ENCODE peak calls at places on chromosomes 1 and 21, in four cellular contexts. R is GM20000; E is HFFc6; Q is CD4-positive, alpha-beta T cell. T is an unnamed sample.
A peak's percentile ranks its signal among the peaks of the same experiment; 100 is the strongest.

GRCh38 chr21:37658994-37659458 is 257.2 kb downstream of the KCNJ6 start:
- DNase-seq in R (no peak), E (peak; percentile 87), Q (no peak), T (no peak)

GRCh38 chr1:238377280-238377919 is 486.7 kb upstream of the ZP4 start:
- DNase-seq in R (no peak), E (no peak), Q (no peak), T (no peak)

GRCh38 chr1:18970762-18971161 is 14.3 kb upstream of the IFFO2 start:
- DNase-seq in R (no peak), E (peak; percentile 82), Q (no peak), T (no peak)

GRCh38 chr1:237542525-237543418 is 347.9 kb downstream of the ZP4 start:
- DNase-seq in R (no peak), E (no peak), Q (no peak), T (no peak)

GRCh38 chr1:206766251-206766856 is 4.2 kb upstream of the IL19 start:
- DNase-seq in R (peak; percentile 53), E (peak; percentile 82), Q (peak; percentile 59), T (no peak)

GRCh38 chr1:93845554-93846150 is 33.4 kb downstream of the DNTTIP2 start:
- DNase-seq in R (no peak), E (peak; percentile 92), Q (no peak), T (no peak)

GRCh38 chr1:23865543-23865930 is 2.6 kb downstream of the FUCA1 start:
- DNase-seq in R (peak; percentile 38), E (peak; percentile 72), Q (no peak), T (no peak)

GRCh38 chr1:189805735-189806134 is 671.9 kb downstream of the BRINP3 start:
- DNase-seq in R (no peak), E (no peak), Q (no peak), T (no peak)

GRCh38 chr1:79811173-79811572 is 804.6 kb upstream of the ADGRL4 start:
- DNase-seq in R (no peak), E (peak; percentile 96), Q (no peak), T (no peak)

GRCh38 chr1:34013958-34014737 is 150.3 kb downstream of the HMGB4 start:
- DNase-seq in R (peak; percentile 32), E (peak; percentile 5), Q (no peak), T (no peak)
- TF ChIP-seq CTCF in R (peak; percentile 65), E (peak; percentile 74), Q (no peak), T (peak; percentile 42)

GRCh38 chr1:176203735-176204134 is 3.4 kb downstream of the COP1 start:
- DNase-seq in R (no peak), E (no peak), Q (no peak), T (no peak)

GRCh38 chr1:176205322-176205914 is 1.7 kb downstream of the COP1 start:
- DNase-seq in R (peak; percentile 16), E (no peak), Q (no peak), T (no peak)

GRCh38 chr1:176206006-176206960 is 803 bp downstream of the COP1 start:
- DNase-seq in R (peak; percentile 11), E (peak; percentile 15), Q (peak; percentile 31), T (no peak)

GRCh38 chr1:176208034-176208433 is 948 bp upstream of the COP1 start:
- DNase-seq in R (no peak), E (no peak), Q (no peak), T (no peak)

DNA sequence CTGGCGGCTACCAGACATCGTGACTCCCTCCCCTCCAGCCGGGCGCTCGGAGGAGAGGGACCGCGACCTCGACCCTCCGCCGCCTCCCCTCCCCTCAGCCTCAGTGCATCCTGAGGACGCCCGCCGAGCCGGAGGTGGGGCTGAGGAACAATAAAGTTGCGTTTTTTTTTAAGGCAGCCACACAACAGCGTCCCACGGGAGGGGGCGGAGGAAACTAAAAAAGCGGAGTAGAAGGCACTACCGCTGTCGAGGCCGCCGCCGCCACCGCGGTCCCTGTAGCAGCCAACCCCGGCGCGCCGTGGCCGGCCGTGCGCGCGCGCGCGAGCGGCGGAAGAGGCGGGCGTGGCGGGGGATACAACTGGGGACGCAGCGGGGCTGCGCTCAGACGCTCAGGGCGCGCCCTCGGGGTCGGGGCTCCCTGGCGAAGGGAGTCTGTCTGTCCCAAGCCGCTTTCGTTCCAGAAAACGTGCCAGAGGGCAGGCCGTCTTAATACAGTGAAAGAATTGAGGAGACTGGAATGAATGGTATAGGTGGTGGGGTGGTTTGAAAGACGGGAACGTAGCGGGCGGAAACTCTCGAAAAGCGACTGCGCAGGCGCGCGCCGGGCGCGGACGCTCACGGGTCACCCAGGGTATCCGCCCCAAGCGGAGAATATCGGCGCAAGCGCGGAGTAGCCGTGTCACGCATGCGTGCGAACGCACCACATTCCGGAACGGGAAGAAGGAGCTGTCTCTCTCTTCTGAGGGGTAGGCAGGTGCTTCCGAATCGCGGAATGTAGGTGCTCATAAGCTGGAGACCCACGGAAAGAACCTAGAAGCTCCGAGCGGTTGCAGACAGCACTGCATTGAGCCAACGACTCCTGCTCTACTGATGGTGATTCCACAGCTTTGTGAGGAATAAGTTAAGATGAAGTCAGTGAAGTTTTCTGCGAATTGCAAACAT is at the start of gene COP1:
- DNase-seq in R (peak; percentile 95), E (peak; percentile 90), Q (peak; percentile 94), T (peak; percentile 93)
- TF ChIP-seq CTCF in R (no peak), E (peak; percentile 39), Q (no peak), T (no peak)

DNA sequence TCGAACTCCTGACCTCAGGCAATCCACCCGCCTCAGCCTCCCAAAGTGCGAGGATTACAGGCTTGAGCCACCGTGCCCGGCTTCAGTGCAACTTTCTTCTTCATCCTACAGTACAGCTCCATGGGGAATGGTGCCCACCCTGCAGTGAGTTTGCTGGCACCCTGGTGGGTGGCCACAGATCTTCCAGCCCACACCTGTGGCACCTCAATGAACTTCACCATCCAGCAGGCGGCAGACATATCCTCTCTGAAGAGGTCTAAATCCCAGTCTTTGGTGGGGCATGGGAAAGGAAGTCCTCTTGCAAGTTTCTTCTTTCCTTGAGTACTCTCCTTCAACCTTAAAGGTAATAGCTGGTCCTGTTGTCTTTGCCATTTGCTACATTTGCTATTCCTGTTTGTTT is 18.1 kb upstream of the ZBTB8A start:
- DNase-seq in R (no peak), E (no peak), Q (no peak), T (no peak)
- TF ChIP-seq CTCF in R (no peak), E (no peak), Q (no peak), T (no peak)

GRCh38 chr1:42737257-42737656 is 2.8 kb downstream of the CLDN19 start:
- DNase-seq in R (peak; percentile 65), E (no peak), Q (no peak), T (no peak)

GRCh38 chr1:42735477-42736105 is 4.4 kb downstream of the CLDN19 start:
- DNase-seq in R (peak; percentile 11), E (no peak), Q (no peak), T (no peak)

GRCh38 chr1:42735056-42735455 is 5.0 kb downstream of the CLDN19 start:
- DNase-seq in R (no peak), E (no peak), Q (no peak), T (no peak)

GRCh38 chr1:42736571-42737200 is 3.4 kb downstream of the CLDN19 start:
- DNase-seq in R (peak; percentile 13), E (no peak), Q (no peak), T (no peak)

DNA sequence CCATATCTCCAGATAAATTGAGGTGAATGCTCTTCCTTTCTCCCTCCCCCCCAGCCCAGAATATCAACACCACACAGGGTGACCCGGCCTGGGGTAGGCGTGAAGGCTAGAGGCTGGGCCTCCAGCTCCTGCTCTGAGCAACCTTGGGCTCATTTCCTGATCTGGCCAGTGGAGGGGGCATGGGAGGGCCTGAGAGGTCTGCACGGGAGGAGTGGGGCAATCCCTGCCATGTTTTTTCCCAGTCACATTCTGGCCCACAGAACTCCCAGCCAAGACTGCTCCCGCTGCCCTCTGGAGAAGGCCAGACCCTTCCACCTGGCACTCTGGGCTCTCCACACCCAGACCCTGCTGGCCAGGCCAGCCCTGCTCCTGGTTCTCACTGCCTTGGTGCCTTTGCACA is 3.9 kb downstream of the CLDN19 start:
- DNase-seq in R (peak; percentile 46), E (no peak), Q (no peak), T (no peak)
- TF ChIP-seq CTCF in R (no peak), E (peak; percentile 45), Q (no peak), T (no peak)

GRCh38 chr1:63636192-63637105 is 43.2 kb downstream of the PGM1 start:
- DNase-seq in R (no peak), E (no peak), Q (no peak), T (no peak)
- TF ChIP-seq CTCF in R (no peak), E (no peak), Q (no peak), T (no peak)

DNA sequence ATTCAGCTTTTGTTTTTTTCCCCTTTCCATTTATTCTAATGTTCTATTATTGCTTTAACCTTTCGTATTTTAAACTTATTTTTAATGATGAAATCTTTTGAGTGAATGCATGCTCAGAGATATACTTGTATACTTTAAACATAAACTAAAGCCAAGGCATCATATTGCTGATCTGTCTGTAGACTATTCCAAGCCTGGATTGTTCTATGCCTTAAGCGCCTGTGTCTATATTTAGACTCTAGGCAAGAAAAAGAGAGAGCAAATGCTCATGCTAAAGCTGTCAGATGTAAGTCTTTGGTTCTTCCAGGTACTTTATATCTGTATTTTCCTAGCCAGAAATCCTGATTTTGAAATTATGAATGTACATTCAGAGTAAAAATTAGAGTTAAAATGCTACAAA is 14.4 kb downstream of the SH3GLB1 start:
- DNase-seq in R (no peak), E (no peak), Q (no peak), T (no peak)
- TF ChIP-seq CTCF in R (no peak), E (no peak), Q (no peak), T (no peak)

DNA sequence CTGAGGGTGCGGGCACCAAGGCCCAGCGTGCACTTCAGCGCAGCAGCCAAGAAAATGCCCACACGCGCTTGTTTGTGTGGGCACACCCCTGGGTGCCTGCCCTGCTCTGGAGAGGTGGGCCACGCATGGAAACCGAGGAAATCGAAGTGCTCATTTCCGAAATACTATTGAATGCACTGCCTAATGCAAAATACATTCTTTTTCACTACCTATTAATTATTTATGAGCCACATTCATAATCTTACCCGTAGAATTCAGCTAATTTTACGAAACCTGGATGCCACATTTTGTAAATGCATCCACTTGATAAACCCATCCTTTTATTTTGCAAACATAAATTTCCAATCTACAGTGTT is 4.8 kb downstream of the DSCAM start:
- DNase-seq in R (no peak), E (no peak), Q (no peak), T (no peak)
- TF ChIP-seq CTCF in R (no peak), E (peak; percentile 9), Q (no peak), T (no peak)